ENCODE peak calls at places on chromosomes 3 and 15, in four cellular contexts. One of them, this sample, is unnamed.

GRCh38 chr3:123476967-123477750 is 28.3 kb upstream of the ADCY5 start:
- DNase-seq in left ventricle myocardium inferior: no peak
- DNase-seq in heart left ventricle: no peak
- DNase-seq in uterus: no peak
- DNase-seq in this sample: no peak

GRCh38 chr15:88526247-88526879 is 20.1 kb downstream of the DET1 start:
- DNase-seq in uterus: no peak
- DNase-seq in left ventricle myocardium inferior: no peak
- DNase-seq in heart left ventricle: no peak
- DNase-seq in this sample: no peak

GRCh38 chr15:57923750-57924149 is 141.8 kb downstream of the ALDH1A2 start:
- DNase-seq in left ventricle myocardium inferior: no peak
- DNase-seq in heart left ventricle: peak; percentile 43
- DNase-seq in uterus: peak; percentile 35
- DNase-seq in this sample: no peak

GRCh38 chr3:37709946-37710345 is 151.7 kb upstream of the CTDSPL start:
- DNase-seq in uterus: no peak
- DNase-seq in heart left ventricle: no peak
- DNase-seq in left ventricle myocardium inferior: no peak
- DNase-seq in this sample: no peak

GRCh38 chr3:5007873-5008272 is 28.6 kb downstream of the BHLHE40 start:
- DNase-seq in uterus: no peak
- DNase-seq in heart left ventricle: no peak
- DNase-seq in left ventricle myocardium inferior: no peak
- DNase-seq in this sample: no peak

GRCh38 chr3:13954266-13954665 is 74.4 kb upstream of the WNT7A start:
- DNase-seq in left ventricle myocardium inferior: no peak
- DNase-seq in heart left ventricle: no peak
- DNase-seq in uterus: no peak
- DNase-seq in this sample: no peak

GRCh38 chr3:154538566-154539360 is 108.8 kb upstream of the GPR149 start:
- DNase-seq in left ventricle myocardium inferior: no peak
- DNase-seq in uterus: no peak
- DNase-seq in heart left ventricle: no peak
- DNase-seq in this sample: no peak

GRCh38 chr15:61069369-61070075 is 159.6 kb downstream of the RORA start:
- DNase-seq in left ventricle myocardium inferior: no peak
- DNase-seq in uterus: no peak
- DNase-seq in heart left ventricle: no peak
- DNase-seq in this sample: no peak

GRCh38 chr15:90883526-90883931 is 775 bp upstream of the FES start:
- DNase-seq in uterus: no peak
- DNase-seq in left ventricle myocardium inferior: no peak
- DNase-seq in heart left ventricle: no peak
- DNase-seq in this sample: no peak

GRCh38 chr15:79450648-79451047 is 18.5 kb downstream of the MINAR1 start:
- DNase-seq in uterus: no peak
- DNase-seq in left ventricle myocardium inferior: no peak
- DNase-seq in heart left ventricle: no peak
- DNase-seq in this sample: no peak

DNA sequence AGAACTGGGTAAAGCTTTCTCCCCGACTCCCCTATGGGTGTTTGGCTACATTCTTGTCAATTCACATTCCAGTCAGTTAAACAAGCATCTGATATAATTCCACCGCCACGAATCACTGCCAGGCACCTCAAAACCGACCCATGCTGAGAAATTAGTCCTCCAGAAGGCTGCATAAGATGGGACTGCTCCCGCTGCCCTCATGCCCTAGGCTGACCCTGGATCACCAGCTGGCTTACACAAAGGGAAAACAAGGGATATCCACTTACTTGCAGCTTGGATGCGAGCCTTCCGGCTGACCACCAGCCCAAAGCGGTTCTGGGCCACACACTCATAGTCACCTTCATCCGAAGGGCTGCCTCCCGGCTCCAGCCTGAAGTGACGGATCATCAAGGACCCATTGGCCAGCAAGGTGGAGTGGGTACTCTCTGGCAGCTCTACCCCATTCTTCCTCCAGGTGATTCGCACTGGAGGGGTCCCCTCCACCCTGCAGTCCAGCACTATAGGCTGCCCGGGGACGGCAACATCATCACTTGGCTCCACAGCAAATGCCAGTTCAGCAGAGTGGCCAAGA is 2.9 kb downstream of the IGDCC3 start:
- DNase-seq in uterus: no peak
- DNase-seq in left ventricle myocardium inferior: no peak
- DNase-seq in heart left ventricle: no peak
- DNase-seq in this sample: no peak
- H3K4me1 ChIP-seq in uterus: peaks cover 5% of the 10 kb centered on the region
- H3K4me1 ChIP-seq in left ventricle myocardium inferior: peaks cover 24% of the 10 kb centered on the region
- H3K4me1 ChIP-seq in heart left ventricle: peaks cover 17% of the 10 kb centered on the region
- H3K4me1 ChIP-seq in this sample: peaks cover 15% of the 10 kb centered on the region

DNA sequence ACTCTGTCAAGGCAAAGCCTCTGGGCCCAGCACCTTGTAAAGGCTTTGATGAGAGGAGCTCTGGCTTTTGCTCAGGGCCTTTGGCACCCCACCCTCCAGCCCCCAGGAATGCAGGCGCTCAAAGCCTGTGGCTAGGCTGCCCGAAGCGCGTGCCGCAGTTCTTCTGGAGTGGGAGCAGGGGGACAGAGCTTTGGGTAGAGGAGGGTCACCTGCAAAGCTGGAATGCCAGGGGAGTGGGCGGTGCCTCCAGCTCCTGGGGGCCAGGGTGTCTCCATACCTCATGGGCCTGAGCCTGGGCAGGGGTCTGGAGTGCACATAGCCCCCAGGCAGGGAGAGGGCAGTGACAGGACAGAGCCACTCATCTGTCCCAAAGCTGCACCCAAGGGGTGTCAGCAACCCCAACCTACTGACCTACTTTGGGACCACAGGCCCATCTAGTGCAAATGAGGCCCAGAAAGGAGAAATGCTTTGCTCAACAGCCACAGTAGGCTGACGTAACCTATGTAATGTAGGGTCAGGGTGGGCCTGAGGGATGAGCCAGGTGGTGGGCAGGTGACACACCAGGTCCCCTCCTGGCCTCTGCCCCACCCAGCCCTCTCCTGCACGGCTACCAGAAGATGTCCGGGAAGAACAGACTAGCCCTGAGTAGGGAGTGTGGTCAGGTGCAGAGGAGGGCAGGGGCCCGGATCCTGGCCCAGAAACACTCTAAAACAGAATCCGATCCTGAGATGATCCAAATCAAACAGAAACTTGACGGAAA is 2.2 kb upstream of the CALML4 start:
- DNase-seq in heart left ventricle: no peak
- DNase-seq in uterus: no peak
- DNase-seq in left ventricle myocardium inferior: no peak
- DNase-seq in this sample: no peak
- H3K4me1 ChIP-seq in heart left ventricle: peaks cover 30% of the 10 kb centered on the region
- H3K4me1 ChIP-seq in uterus: peaks cover 10% of the 10 kb centered on the region
- H3K4me1 ChIP-seq in left ventricle myocardium inferior: peaks cover 30% of the 10 kb centered on the region
- H3K4me1 ChIP-seq in this sample: no peaks in the 10 kb centered on the region

DNA sequence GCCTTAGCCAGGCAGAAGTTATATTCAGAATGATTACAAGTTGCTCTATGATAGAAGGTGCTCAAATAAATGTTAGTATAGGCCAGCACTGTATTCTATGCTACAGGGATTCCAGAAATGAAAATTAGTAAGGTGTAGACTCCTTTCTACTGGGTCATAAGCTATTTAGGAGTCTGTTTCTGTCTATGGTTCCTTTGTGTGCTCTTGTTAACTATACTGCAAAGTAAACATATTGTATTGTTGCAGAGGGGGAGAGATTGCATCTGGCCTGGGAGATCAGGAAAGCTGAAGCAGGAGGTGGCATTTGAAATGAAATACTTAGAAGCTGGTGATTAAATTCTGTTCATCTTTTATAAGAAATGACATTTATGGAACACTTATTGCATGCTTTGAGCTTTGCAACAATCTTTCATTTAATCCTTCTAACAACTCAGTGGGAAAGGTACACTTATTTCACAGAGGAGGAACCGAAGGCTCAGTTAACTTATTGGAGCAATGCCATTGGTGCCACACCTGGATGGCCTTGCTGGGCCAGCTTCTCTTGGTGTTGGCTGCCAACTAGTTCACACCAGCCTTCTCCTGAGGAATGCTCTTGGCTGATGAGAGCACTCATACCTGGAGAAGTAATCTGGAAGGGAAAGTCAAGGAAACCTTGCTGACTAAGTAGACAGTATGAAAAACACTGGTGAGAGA is 39.1 kb downstream of the ABHD5 start:
- DNase-seq in left ventricle myocardium inferior: no peak
- DNase-seq in heart left ventricle: no peak
- DNase-seq in uterus: no peak
- DNase-seq in this sample: no peak
- H3K4me1 ChIP-seq in left ventricle myocardium inferior: peaks cover 3% of the 10 kb centered on the region
- H3K4me1 ChIP-seq in heart left ventricle: peaks cover 14% of the 10 kb centered on the region
- H3K4me1 ChIP-seq in uterus: no peaks in the 10 kb centered on the region
- H3K4me1 ChIP-seq in this sample: no peaks in the 10 kb centered on the region

GRCh38 chr3:187518616-187519015 is 150.4 kb downstream of the RTP4 start:
- DNase-seq in heart left ventricle: no peak
- DNase-seq in left ventricle myocardium inferior: no peak
- DNase-seq in uterus: no peak
- DNase-seq in this sample: no peak

GRCh38 chr3:187516446-187516845 is 148.3 kb downstream of the RTP4 start:
- DNase-seq in uterus: no peak
- DNase-seq in heart left ventricle: no peak
- DNase-seq in left ventricle myocardium inferior: no peak
- DNase-seq in this sample: no peak

GRCh38 chr3:187519428-187519890 is 150.7 kb downstream of the SST start:
- DNase-seq in heart left ventricle: no peak
- DNase-seq in left ventricle myocardium inferior: no peak
- DNase-seq in uterus: no peak
- DNase-seq in this sample: no peak

GRCh38 chr3:187520027-187520945 is 149.9 kb downstream of the SST start:
- DNase-seq in uterus: peak; percentile 29
- DNase-seq in left ventricle myocardium inferior: peak; percentile 69
- DNase-seq in heart left ventricle: peak; percentile 56
- DNase-seq in this sample: no peak

DNA sequence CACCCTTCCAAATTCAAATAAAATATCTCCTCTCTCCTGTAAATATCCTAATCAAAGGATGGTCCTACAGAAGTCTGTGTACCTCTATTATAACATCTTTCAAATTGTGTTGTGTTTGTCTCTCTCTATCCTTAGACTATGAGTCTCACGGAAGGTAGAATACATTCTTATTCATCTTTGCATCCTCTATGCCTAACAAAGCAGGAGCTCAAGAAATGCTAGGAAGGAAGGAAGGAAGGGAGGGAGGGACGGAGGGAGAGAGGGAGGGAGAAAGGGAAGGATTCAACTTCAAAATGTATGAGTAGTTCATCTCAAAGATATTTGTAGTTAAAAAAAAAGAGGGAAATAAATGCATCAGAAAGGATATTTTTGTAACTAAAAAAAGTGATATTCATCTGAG is 150.0 kb downstream of the RTP4 start:
- DNase-seq in uterus: no peak
- DNase-seq in heart left ventricle: no peak
- DNase-seq in left ventricle myocardium inferior: no peak
- DNase-seq in this sample: no peak
- H3K4me1 ChIP-seq in uterus: no peaks in the 10 kb centered on the region
- H3K4me1 ChIP-seq in heart left ventricle: peaks cover 9% of the 10 kb centered on the region
- H3K4me1 ChIP-seq in left ventricle myocardium inferior: peaks cover 4% of the 10 kb centered on the region
- H3K4me1 ChIP-seq in this sample: no peaks in the 10 kb centered on the region

GRCh38 chr3:141796436-141797166 is 33.4 kb downstream of the GRK7 start:
- DNase-seq in heart left ventricle: no peak
- DNase-seq in left ventricle myocardium inferior: no peak
- DNase-seq in uterus: no peak
- DNase-seq in this sample: no peak

GRCh38 chr3:141795311-141795710 is 32.1 kb downstream of the GRK7 start:
- DNase-seq in heart left ventricle: no peak
- DNase-seq in uterus: no peak
- DNase-seq in left ventricle myocardium inferior: no peak
- DNase-seq in this sample: peak; percentile 14

GRCh38 chr3:141797819-141798405 is 34.7 kb downstream of the GRK7 start:
- DNase-seq in uterus: no peak
- DNase-seq in left ventricle myocardium inferior: no peak
- DNase-seq in heart left ventricle: no peak
- DNase-seq in this sample: no peak

GRCh38 chr3:141797167-141797773 is 34.1 kb downstream of the GRK7 start:
- DNase-seq in left ventricle myocardium inferior: peak; percentile 81
- DNase-seq in heart left ventricle: peak; percentile 77
- DNase-seq in uterus: peak; percentile 33
- DNase-seq in this sample: no peak

GRCh38 chr3:141795719-141796435 is 32.7 kb downstream of the GRK7 start:
- DNase-seq in heart left ventricle: peak; percentile 55
- DNase-seq in uterus: peak; percentile 49
- DNase-seq in left ventricle myocardium inferior: peak; percentile 65
- DNase-seq in this sample: peak; percentile 47
- H3K4me1 ChIP-seq in heart left ventricle: peaks cover 26% of the 10 kb centered on the region
- H3K4me1 ChIP-seq in uterus: peaks cover 12% of the 10 kb centered on the region
- H3K4me1 ChIP-seq in left ventricle myocardium inferior: peaks cover 29% of the 10 kb centered on the region
- H3K4me1 ChIP-seq in this sample: peaks cover 8% of the 10 kb centered on the region

GRCh38 chr15:40040770-40041169 is 1.8 kb upstream of the SRP14 start:
- DNase-seq in left ventricle myocardium inferior: no peak
- DNase-seq in heart left ventricle: no peak
- DNase-seq in uterus: no peak
- DNase-seq in this sample: no peak
- H3K4me1 ChIP-seq in left ventricle myocardium inferior: peaks cover 63% of the 10 kb centered on the region
- H3K4me1 ChIP-seq in heart left ventricle: peaks cover 39% of the 10 kb centered on the region
- H3K4me1 ChIP-seq in uterus: peaks cover 4% of the 10 kb centered on the region
- H3K4me1 ChIP-seq in this sample: peaks cover 9% of the 10 kb centered on the region

GRCh38 chr15:52113708-52114107 is 1.1 kb upstream of the BCL2L10 start:
- DNase-seq in left ventricle myocardium inferior: no peak
- DNase-seq in heart left ventricle: no peak
- DNase-seq in uterus: no peak
- DNase-seq in this sample: no peak
- H3K4me1 ChIP-seq in left ventricle myocardium inferior: peaks cover 9% of the 10 kb centered on the region
- H3K4me1 ChIP-seq in heart left ventricle: peaks cover 10% of the 10 kb centered on the region
- H3K4me1 ChIP-seq in uterus: peaks cover 9% of the 10 kb centered on the region
- H3K4me1 ChIP-seq in this sample: peaks cover 5% of the 10 kb centered on the region

DNA sequence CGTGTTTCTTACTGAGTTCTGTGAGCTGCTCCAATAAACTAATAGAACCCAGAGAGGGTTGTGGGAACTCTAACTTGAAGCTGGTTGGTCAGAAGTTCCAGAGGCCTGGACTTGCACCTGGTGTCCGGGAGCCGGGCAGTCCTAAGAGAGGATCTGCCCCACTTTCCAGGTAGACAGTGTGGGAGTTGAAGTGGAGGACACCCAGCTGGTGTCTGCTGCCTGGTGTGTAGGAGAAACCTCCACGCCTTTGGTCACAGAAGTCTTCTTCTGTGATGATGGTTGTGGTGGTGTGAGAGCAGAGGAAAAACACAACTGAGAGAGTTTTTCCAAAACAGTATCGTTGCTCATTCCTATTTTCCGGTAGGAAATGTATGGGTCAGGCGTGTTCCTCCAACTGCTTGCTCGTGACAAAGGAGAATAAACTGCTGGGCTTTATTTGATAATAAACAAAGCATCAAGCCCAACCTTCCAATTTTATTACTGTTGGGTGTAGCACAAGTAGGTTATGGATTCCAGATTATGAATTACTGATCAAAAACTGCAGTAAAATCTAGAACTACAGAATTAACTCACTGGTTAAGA is 137.0 kb downstream of the KLF13 start:
- DNase-seq in uterus: no peak
- DNase-seq in left ventricle myocardium inferior: no peak
- DNase-seq in heart left ventricle: no peak
- DNase-seq in this sample: no peak
- H3K4me1 ChIP-seq in uterus: no peaks in the 10 kb centered on the region
- H3K4me1 ChIP-seq in left ventricle myocardium inferior: peaks cover 6% of the 10 kb centered on the region
- H3K4me1 ChIP-seq in heart left ventricle: no peaks in the 10 kb centered on the region
- H3K4me1 ChIP-seq in this sample: no peaks in the 10 kb centered on the region